ENCODE peak calls at places on chromosomes 12 and 14, in four cellular contexts. T is glutamatergic neuron, Y is HFF-Myc, I is tibial artery. U is an unnamed sample.

GRCh38 chr12:108584456-108585065 is 13.3 kb downstream of the TMEM119 start:
- DNase-seq in T (no peak), I (no peak), Y (no peak), U (no peak)

GRCh38 chr12:57576613-57577160 is 14.3 kb upstream of the PIP4K2C start:
- DNase-seq in T (no peak), Y (no peak), I (no peak), U (no peak)

GRCh38 chr14:62289471-62289870 is 527.3 kb downstream of the SNAPC1 start:
- DNase-seq in Y (no peak), I (no peak), T (no peak), U (no peak)

GRCh38 chr14:64649383-64649998 is 54.7 kb upstream of the PLEKHG3 start:
- DNase-seq in I (no peak), T (no peak), Y (no peak), U (no peak)

GRCh38 chr12:47378907-47379306 is 299.1 kb upstream of the AMIGO2 start:
- DNase-seq in Y (no peak), T (no peak), I (no peak), U (no peak)

GRCh38 chr12:129549656-129550055 is 354.2 kb downstream of the TMEM132D start:
- DNase-seq in T (no peak), Y (no peak), I (no peak), U (no peak)

GRCh38 chr12:104694161-104694560 is 237.4 kb downstream of the CHST11 start:
- DNase-seq in I (peak; percentile 42), T (no peak), Y (no peak), U (no peak)

GRCh38 chr12:57069522-57069921 is 9.1 kb downstream of the NEMP1 start:
- DNase-seq in T (no peak), I (peak; percentile 87), Y (peak; percentile 84), U (no peak)

GRCh38 chr12:117876492-117876816 is 92.3 kb downstream of the KSR2 start:
- DNase-seq in T (no peak), I (no peak), Y (no peak), U (no peak)

GRCh38 chr14:89688520-89688919 is 266.0 kb downstream of the EFCAB11 start:
- DNase-seq in T (no peak), I (no peak), Y (no peak), U (no peak)

GRCh38 chr12:16389594-16389993 is 42.1 kb downstream of the MGST1 start:
- DNase-seq in I (no peak), Y (peak; percentile 62), T (no peak), U (no peak)

GRCh38 chr12:16384732-16385131 is 37.3 kb downstream of the MGST1 start:
- DNase-seq in T (no peak), I (no peak), Y (no peak), U (no peak)

GRCh38 chr12:16387919-16388318 is 40.5 kb downstream of the MGST1 start:
- DNase-seq in T (no peak), Y (no peak), I (no peak), U (no peak)

DNA sequence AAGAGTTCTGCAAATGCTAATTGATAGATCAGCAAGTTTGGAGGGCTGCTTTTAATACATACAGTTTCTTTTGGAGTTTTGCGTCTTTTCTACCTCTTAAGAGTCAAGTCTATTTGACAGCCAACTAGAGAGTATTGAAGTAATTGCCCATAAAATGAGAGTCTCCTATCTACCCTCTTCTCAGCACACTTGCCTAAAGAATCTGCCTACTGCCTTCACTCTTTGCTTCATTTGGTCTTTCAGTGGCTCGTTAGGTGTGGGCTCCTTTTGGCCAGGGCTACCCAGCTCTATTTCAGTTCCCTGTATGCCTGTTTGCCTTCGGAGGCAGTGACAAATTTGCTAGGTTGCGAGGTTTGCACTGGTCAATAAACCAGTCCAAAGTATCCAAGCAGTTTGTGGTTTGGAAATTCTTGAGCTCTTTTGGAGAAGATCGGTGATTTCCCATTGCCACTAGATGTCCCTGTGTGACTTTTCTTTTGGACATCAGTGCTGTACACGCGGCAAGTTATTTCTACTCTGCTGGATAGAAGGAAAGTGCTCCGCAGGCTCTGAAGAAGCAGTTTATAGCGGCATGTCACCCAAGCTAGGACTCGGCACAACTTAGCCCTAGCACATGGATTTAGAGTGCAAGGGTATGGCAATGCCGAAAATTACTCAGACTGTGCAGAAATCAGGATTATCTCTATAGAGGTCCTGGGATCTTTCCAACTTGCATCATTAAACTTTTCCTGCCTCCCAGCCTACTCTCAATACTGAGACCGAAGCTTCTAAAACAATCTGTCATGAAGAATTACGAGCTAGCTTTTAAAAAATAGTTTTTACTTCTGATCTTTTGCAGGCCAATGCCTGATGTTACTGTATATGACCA is 38.6 kb downstream of the MGST1 start:
- DNase-seq in Y (peak; percentile 41), T (no peak), I (no peak), U (no peak)
- TF ChIP-seq CTCF in Y (peak; percentile 49), T (no peak), I (no peak), U (peak; percentile 82)

GRCh38 chr12:132554857-132555630 is 55.3 kb downstream of the LRCOL1 start:
- DNase-seq in T (peak; percentile 62), Y (no peak), I (no peak), U (no peak)
- TF ChIP-seq CTCF in T (peak; percentile 72), Y (peak; percentile 33), I (no peak), U (peak; percentile 63)

DNA sequence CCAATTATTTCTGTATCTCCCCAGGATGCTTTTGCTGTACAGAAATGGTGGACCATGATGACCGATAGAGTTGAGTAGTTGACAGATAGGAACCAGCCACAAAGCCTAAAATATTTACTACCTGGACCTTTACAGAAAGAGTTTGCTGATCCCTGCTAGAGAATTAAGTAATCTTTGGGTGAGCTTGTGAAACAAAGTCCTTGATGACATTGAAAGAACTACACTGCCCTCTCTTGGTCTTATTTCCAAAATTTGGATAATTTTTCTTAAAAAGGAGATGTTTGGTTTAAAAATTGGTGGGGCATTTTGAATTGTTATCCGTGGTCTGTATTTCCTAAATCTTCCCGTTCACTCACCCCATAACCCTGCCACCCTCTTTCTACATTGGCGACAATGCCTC is 13.7 kb upstream of the TCTN1 start:
- DNase-seq in T (no peak), Y (no peak), I (no peak), U (no peak)
- TF ChIP-seq CTCF in T (no peak), Y (peak; percentile 11), I (peak; percentile 76), U (peak; percentile 85)

GRCh38 chr12:119644930-119645329 is 23.0 kb upstream of the PRKAB1 start:
- DNase-seq in T (no peak), I (no peak), Y (no peak), U (no peak)
- TF ChIP-seq CTCF in T (no peak), I (no peak), Y (no peak), U (no peak)

GRCh38 chr14:33768458-33768830 is 182.4 kb downstream of the EGLN3 start:
- DNase-seq in T (no peak), Y (no peak), I (no peak), U (no peak)
- TF ChIP-seq CTCF in T (no peak), Y (no peak), I (no peak), U (no peak)

DNA sequence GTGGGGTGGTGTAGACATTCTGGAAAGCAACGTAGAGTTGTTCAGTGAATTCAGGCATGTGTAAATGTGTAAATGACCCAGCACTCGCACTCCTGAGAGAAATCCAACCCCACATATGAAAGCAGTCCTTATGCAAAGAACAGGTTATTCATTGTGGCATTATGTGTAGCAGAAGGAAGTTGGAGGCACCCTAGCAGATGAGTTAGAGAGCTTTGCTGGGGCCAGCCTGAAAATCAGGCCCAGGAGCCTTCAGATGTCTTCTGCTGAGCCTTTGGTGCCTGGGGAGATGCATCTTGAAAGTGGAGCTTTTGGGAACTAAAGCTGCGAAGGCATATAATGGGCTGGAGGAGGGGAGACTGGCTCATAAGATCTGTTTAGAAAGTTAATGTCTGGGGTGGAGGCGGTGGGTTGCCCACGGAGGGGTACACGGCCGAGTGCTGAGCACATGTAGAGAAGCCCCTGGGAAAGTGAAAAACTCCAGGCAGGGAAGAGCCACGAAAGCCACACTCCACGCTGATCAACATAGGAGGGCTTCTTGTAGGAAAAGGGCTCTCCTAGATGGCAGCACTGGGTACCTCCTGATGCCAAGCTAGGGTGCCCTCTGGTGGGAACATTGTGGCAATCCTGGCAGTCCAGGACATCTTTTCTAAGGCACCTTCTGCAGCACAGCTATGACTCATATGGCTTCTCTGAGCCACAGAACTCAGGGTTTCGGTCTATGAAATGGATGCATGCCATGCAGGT is 6.1 kb upstream of the KRT83 start:
- DNase-seq in T (peak; percentile 27), I (peak; percentile 91), Y (peak; percentile 84), U (peak; percentile 52)
- TF ChIP-seq CTCF in T (peak; percentile 9), I (peak; percentile 84), Y (peak; percentile 97), U (peak; percentile 96)

DNA sequence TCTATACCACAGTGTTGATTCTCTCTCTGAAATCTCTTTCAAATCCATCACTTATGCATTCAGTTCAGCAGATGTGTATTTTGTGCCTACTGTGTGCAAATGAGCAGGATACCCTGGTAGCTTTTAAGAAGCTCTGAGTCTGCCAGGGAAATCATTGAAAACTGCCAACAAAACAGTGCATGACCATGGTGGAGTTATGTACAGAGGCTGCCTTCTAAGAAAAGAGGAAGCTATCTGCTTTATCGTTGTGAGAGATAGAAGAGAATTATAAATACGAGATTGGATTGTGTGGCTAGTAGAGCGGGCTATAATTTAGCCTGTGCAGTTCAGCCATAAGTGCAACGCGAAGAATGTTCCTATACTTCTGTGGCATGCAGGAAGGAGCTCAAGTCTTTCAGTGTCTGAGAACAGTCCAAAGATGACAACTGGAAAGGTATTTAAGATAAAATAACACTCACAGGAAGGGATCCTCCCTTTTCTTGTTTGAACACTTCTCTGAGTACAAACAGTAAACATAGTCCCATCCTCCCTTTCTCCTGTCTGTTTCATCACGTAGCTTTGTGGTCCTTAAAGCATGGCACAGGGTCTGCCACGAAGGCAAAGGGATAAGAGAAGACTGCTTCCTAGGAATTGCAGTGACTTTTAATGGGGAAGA is 4.4 kb downstream of the DIP2B start:
- DNase-seq in Y (no peak), I (no peak), T (no peak), U (no peak)
- TF ChIP-seq CTCF in Y (no peak), I (no peak), T (no peak), U (no peak)

GRCh38 chr14:34721129-34721528 is 6.7 kb upstream of the CFL2 start:
- DNase-seq in Y (no peak), I (no peak), T (no peak), U (no peak)

GRCh38 chr14:34718750-34719304 is 4.4 kb upstream of the CFL2 start:
- DNase-seq in Y (no peak), I (no peak), T (no peak), U (no peak)

GRCh38 chr14:34723867-34724266 is 9.5 kb upstream of the CFL2 start:
- DNase-seq in T (no peak), I (no peak), Y (no peak), U (no peak)

DNA sequence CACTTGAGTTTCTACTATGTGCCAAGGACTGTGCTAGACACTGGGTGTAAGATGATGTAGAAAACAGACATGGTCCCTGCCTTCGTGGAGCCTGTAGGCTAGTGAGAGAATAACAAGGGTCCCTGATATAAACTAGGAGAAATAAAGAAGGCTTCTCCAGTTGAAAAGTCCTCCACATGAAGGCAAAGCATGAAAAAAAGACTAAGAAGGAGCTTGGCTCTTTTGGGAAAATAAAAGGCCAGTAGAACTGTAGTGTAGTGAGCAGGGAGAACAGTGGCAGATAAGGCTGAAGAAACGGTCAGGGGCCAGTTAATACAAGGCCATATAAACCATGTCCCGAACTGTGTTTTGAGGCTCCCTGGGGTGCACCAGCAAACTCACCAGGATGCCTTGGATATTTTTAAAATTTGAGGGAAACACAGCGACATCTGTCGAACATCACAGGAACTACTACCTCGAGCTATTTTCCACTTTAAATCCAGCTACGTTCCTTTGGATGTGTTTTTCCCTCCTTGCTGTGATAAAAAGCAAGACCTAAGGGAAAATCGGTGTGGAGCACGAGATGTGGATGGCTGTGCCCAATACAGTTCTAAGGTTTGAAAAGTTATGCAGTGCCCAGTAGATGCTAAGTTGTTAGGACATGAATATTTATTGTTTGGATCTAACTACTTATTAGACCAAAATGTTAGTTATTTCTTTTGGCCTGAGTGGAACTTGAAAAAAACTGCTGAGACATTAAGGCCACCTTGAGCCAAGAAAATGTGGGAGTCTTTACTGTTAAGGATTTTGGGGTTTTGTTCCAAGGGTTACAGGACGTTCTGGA is 8.5 kb upstream of the CFL2 start:
- DNase-seq in I (no peak), T (peak; percentile 24), Y (peak; percentile 62), U (no peak)
- TF ChIP-seq CTCF in I (peak; percentile 87), T (peak; percentile 87), Y (peak; percentile 73), U (peak; percentile 93)

GRCh38 chr12:4762773-4763172 is 42.6 kb downstream of the GALNT8 start:
- DNase-seq in I (no peak), T (no peak), Y (no peak), U (no peak)
- TF ChIP-seq CTCF in I (no peak), T (no peak), Y (no peak), U (no peak)

U was measured in chondrocyte.